ENCODE peak calls at places on chromosomes 1 and 21, in eight cellular contexts. G, N, L, A, E, S, T and F are unnamed samples.

GRCh38 chr1:21652101-21652936 is 16.8 kb downstream of the RAP1GAP start:
- DNase-seq in N (no peak), S (no peak), T (no peak), G (no peak), L (no peak), A (no peak), E (no peak), F (peak)

GRCh38 chr21:39867198-39867650 is at the start of gene PCP4:
- DNase-seq in A (no peak), S (peak), T (peak), N (peak), G (peak), L (no peak), E (peak), F (peak)

GRCh38 chr1:173294853-173295252 is 87.7 kb upstream of the TNFSF4 start:
- DNase-seq in T (no peak), S (no peak), G (no peak), E (no peak), N (no peak), L (peak), A (no peak), F (no peak)

GRCh38 chr1:189524501-189524900 is 953.2 kb downstream of the BRINP3 start:
- DNase-seq in L (peak), S (no peak), E (no peak), G (no peak), N (no peak), A (no peak), T (no peak), F (no peak)

GRCh38 chr1:215005078-215005477 is 77.5 kb upstream of the KCNK2 start:
- DNase-seq in S (no peak), N (no peak), E (no peak), A (no peak), L (peak), G (no peak), T (no peak), F (no peak)

GRCh38 chr1:68495532-68495931 is 1.4 kb downstream of the DEPDC1 start:
- DNase-seq in T (no peak), N (no peak), L (no peak), G (no peak), E (no peak), S (no peak), A (no peak), F (peak)

GRCh38 chr1:236750928-236751327 is 44.2 kb upstream of the MTR start:
- DNase-seq in A (no peak), G (no peak), T (no peak), L (no peak), E (no peak), S (no peak), N (no peak), F (no peak)

GRCh38 chr1:227131193-227131592 is 187.1 kb downstream of the CDC42BPA start:
- DNase-seq in G (no peak), S (peak), N (no peak), L (peak), T (no peak), E (no peak), A (no peak), F (peak)

GRCh38 chr1:36320767-36321118 is 2.7 kb downstream of the EVA1B start:
- DNase-seq in N (no peak), S (no peak), G (no peak), E (no peak), L (no peak), T (no peak), A (no peak), F (no peak)

GRCh38 chr1:178940022-178940765 is 69.3 kb upstream of the ANGPTL1 start:
- DNase-seq in G (no peak), S (no peak), T (no peak), L (peak), E (no peak), N (peak), A (no peak), F (no peak)

GRCh38 chr1:228527596-228527995 is 40.4 kb downstream of the RNF187 start:
- DNase-seq in N (no peak), L (no peak), T (no peak), E (no peak), S (no peak), G (no peak), A (no peak), F (no peak)

GRCh38 chr21:30083120-30083945 is 83.3 kb downstream of the CLDN17 start:
- DNase-seq in T (no peak), N (no peak), A (no peak), G (no peak), E (no peak), S (no peak), L (no peak), F (no peak)

GRCh38 chr1:239858058-239858457 is 233.6 kb upstream of the FMN2 start:
- DNase-seq in S (no peak), E (no peak), N (no peak), T (no peak), L (no peak), G (no peak), A (no peak), F (no peak)

GRCh38 chr1:193519922-193520321 is 333.5 kb upstream of the B3GALT2 start:
- DNase-seq in S (no peak), T (no peak), L (no peak), E (no peak), G (no peak), N (no peak), A (no peak), F (no peak)

GRCh38 chr1:7621334-7622219 is 149.5 kb upstream of the VAMP3 start:
- DNase-seq in T (no peak), G (no peak), N (no peak), L (no peak), E (no peak), A (no peak), S (no peak), F (no peak)

GRCh38 chr1:72547412-72547811 is 265.1 kb upstream of the NEGR1 start:
- DNase-seq in G (no peak), E (no peak), T (no peak), S (no peak), L (no peak), A (no peak), N (no peak), F (no peak)

GRCh38 chr1:18711561-18712253 is 81.1 kb downstream of the PAX7 start:
- DNase-seq in T (no peak), N (no peak), L (no peak), S (no peak), A (no peak), G (no peak), E (no peak), F (no peak)

GRCh38 chr1:53207726-53208125 is 11.1 kb downstream of the CPT2 start:
- DNase-seq in G (no peak), A (no peak), N (no peak), S (no peak), T (no peak), L (no peak), E (no peak), F (no peak)

GRCh38 chr1:243926803-243927245 is 76.8 kb upstream of the AKT3 start:
- DNase-seq in N (no peak), E (no peak), A (no peak), L (peak), T (no peak), S (peak), G (no peak), F (no peak)

GRCh38 chr1:206513312-206514111 is 6.2 kb downstream of the RASSF5 start:
- DNase-seq in E (peak), N (peak), T (peak), L (peak), G (peak), S (no peak), A (no peak), F (no peak)

GRCh38 chr1:218510153-218510772 is 165.1 kb downstream of the TGFB2 start:
- DNase-seq in S (no peak), G (no peak), T (no peak), A (no peak), L (no peak), N (no peak), E (no peak), F (no peak)

GRCh38 chr1:78918157-78918556 is 88.4 kb downstream of the ADGRL4 start:
- DNase-seq in E (no peak), T (no peak), L (peak), N (no peak), G (no peak), A (no peak), S (no peak), F (no peak)

GRCh38 chr1:31412732-31413404 is at the start of gene SERINC2:
- DNase-seq in A (peak), S (no peak), E (peak), L (no peak), G (no peak), T (no peak), N (no peak), F (no peak)
- TF ChIP-seq POLR2A in A (no peak), S (peak), E (no peak), L (no peak), G (no peak), T (no peak), N (no peak), F (peak)

GRCh38 chr1:161305872-161306519 is 3.8 kb downstream of the MPZ start:
- DNase-seq in A (peak), E (peak), T (peak), S (peak), N (peak), G (peak), L (peak), F (peak)
- TF ChIP-seq POLR2A in A (peak), E (peak), T (no peak), S (no peak), N (no peak), G (peak), L (no peak), F (peak)

GRCh38 chr1:156601892-156602291 is 613 bp upstream of the GPATCH4 start:
- DNase-seq in G (no peak), N (no peak), S (no peak), L (no peak), E (no peak), T (no peak), A (no peak), F (no peak)

GRCh38 chr1:156602557-156602993 is 1.3 kb upstream of the GPATCH4 start:
- DNase-seq in S (peak), T (no peak), E (no peak), N (no peak), G (no peak), L (no peak), A (no peak), F (peak)

GRCh38 chr1:156600733-156601121 is 552 bp downstream of the GPATCH4 start:
- DNase-seq in S (no peak), A (no peak), G (no peak), L (no peak), T (no peak), E (no peak), N (no peak), F (peak)

GRCh38 chr1:156599811-156600210 is 1.5 kb downstream of the GPATCH4 start:
- DNase-seq in G (no peak), L (no peak), T (no peak), S (no peak), E (no peak), A (no peak), N (no peak), F (peak)

DNA sequence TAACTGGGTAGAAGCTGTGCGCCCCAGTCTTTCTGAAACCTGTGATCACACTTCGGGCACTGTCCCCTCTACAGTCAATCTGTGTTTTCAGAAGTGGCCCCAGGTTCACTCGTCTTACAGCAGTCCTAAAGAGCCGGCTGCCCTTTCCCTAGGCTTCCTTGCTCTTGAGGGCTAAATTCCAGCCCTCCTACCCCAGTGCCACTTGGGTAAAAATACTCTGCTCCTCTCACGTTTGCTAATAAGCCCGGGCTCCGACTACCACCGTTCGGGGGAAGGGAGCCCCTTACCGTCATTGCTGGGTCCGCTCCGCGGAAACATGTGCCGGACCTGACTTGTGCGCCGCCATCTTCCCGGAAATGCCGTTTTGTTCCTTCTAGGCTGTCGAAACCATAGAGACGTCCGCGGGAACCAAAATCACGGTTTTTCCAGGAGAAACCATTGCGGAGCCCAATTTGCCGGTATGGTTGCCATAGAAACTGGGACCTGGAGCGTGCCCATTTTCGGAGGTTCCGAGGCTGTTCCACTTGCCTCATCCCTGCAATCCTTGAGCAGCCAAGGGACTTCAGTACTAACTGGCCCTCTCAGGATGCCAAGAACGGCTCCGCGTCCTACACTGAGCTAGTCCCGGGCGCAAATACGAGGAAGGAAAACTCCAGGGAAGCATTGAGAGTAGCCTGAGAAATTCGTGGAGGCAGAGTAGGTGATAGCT is at the start of gene GPATCH4:
- DNase-seq in A (no peak), G (peak), N (peak), E (peak), L (peak), S (peak), T (peak), F (peak)
- TF ChIP-seq POLR2A in A (peak), G (peak), N (no peak), E (peak), L (peak), S (peak), T (peak), F (peak)

DNA sequence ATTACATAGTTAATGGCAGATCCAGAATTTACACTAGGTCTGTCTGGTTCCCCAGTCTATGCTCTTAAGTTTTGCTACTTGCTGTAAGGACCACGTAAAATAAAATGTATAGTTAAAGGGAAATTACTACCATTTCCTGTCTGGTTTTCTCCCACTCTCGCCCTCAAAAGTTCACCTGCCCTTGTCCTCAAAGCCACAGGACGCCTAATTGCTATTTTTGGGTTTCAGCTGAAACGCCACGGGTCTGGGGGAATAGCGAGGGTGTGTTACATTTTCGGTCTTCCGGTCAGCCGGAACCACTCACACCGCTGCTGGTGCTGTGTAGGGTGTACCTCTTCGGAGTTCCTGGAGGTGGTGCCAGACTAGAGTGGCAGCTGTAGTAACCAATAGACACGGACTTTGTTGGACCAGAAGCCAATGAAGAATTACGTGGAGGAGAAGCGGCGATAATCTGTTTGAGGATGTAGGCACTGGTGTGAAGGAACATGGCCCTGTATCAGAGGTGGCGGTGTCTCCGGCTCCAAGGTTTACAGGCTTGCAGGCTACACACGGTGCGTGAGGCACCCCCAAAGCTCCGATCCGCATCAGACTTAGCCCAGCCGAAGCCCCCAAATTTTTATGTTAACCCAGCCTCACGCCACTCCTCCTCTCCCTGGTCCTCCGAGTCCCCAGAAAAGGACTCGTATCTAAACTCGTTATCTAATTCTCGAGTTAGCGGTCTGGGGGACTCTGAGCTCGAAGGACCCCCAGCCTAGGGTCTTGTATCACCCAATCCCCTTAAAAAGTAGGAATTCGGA is at the start of gene TARS2:
- DNase-seq in A (peak), G (peak), L (peak), S (peak), N (peak), T (peak), E (peak), F (peak)
- TF ChIP-seq POLR2A in A (peak), G (peak), L (peak), S (peak), N (no peak), T (peak), E (peak), F (peak)

GRCh38 chr1:91500756-91501526 is at the start of gene CDC7:
- DNase-seq in N (peak), G (peak), T (peak), S (peak), A (peak), E (peak), L (peak), F (peak)
- TF ChIP-seq POLR2A in N (no peak), G (peak), T (no peak), S (peak), A (peak), E (no peak), L (peak), F (peak)

GRCh38 chr1:23719162-23719820 is 24.0 kb upstream of the ELOA start:
- DNase-seq in L (peak), A (no peak), N (no peak), G (no peak), T (no peak), S (no peak), E (no peak), F (no peak)
- TF ChIP-seq POLR2A in L (no peak), A (no peak), N (no peak), G (no peak), T (no peak), S (no peak), E (no peak), F (no peak)